ENCODE peak calls at places on chromosomes 16 and 17, in five cellular contexts. F is aorta; R is activated naive CD4-positive, alpha-beta T cell treated with Interleukin-2 at 50 U/mL for 16 hours; Y is activated CD4-positive, alpha-beta T cell treated with anti-CD3 and anti-CD28 coated beads for 48 hours; J is endothelial cell. P is an unnamed sample.

GRCh38 chr17:76530489-76530814 is 7.1 kb downstream of the CYGB start:
- DNase-seq in Y (no peak), R (no peak), F (no peak), J (no peak), P (no peak)

GRCh38 chr16:47018223-47018891 is 44.9 kb upstream of the DNAJA2 start:
- DNase-seq in Y (peak), F (no peak), R (peak), J (peak), P (no peak)

GRCh38 chr17:27419156-27419555 is 37.1 kb upstream of the KSR1 start:
- DNase-seq in R (no peak), J (no peak), F (no peak), Y (no peak), P (peak)

GRCh38 chr17:4711671-4712111 is 1.3 kb downstream of the ARRB2 start:
- DNase-seq in J (no peak), F (peak), Y (no peak), R (no peak), P (peak)

GRCh38 chr16:19810817-19811731 is 73.6 kb downstream of the GPRC5B start:
- DNase-seq in J (no peak), Y (no peak), F (no peak), R (no peak), P (peak)

GRCh38 chr17:71548540-71549190 is 572.2 kb upstream of the SOX9 start:
- DNase-seq in J (no peak), F (no peak), Y (no peak), R (no peak), P (no peak)

GRCh38 chr17:50557265-50558029 is 3.1 kb upstream of the CACNA1G start:
- DNase-seq in F (no peak), Y (no peak), R (no peak), J (no peak), P (no peak)

GRCh38 chr16:27439273-27440018 is 37.5 kb downstream of the IL21R start:
- DNase-seq in R (no peak), F (no peak), Y (no peak), J (no peak), P (peak)

GRCh38 chr17:14200354-14200753 is 36.3 kb downstream of the CDRT15 start:
- DNase-seq in R (no peak), Y (no peak), J (no peak), F (no peak), P (no peak)

GRCh38 chr17:30378191-30378796 is 433 bp upstream of the CPD start:
- DNase-seq in J (peak), F (peak), Y (peak), R (peak), P (peak)

GRCh38 chr16:57304169-57305061 is 19.9 kb upstream of the PLLP start:
- DNase-seq in F (peak), R (no peak), J (no peak), Y (no peak), P (peak)

GRCh38 chr16:66275795-66276428 is 90.6 kb upstream of the CDH5 start:
- DNase-seq in R (no peak), Y (peak), J (peak), F (no peak), P (peak)

GRCh38 chr17:76384987-76385891 is 830 bp downstream of the SPHK1 start:
- DNase-seq in R (peak), F (peak), J (peak), Y (peak), P (peak)

GRCh38 chr16:64866026-64866425 is 255.8 kb downstream of the CDH11 start:
- DNase-seq in R (no peak), F (no peak), Y (no peak), J (no peak), P (no peak)

GRCh38 chr17:80032614-80033171 is 3.0 kb downstream of the TBC1D16 start:
- DNase-seq in R (no peak), Y (no peak), J (no peak), F (no peak), P (no peak)

GRCh38 chr16:77657016-77657415 is 65.3 kb upstream of the NUDT7 start:
- DNase-seq in J (no peak), R (no peak), Y (peak), F (no peak), P (no peak)

GRCh38 chr16:4140652-4141051 is 24.4 kb upstream of the ADCY9 start:
- DNase-seq in J (no peak), F (no peak), Y (no peak), R (no peak), P (no peak)

GRCh38 chr17:1759529-1759928 is 2.3 kb upstream of the SERPINF1 start:
- DNase-seq in J (no peak), F (no peak), Y (no peak), R (no peak), P (no peak)

GRCh38 chr17:32921013-32921412 is 6.9 kb upstream of the TMEM98 start:
- DNase-seq in J (no peak), Y (no peak), R (no peak), F (no peak), P (no peak)

GRCh38 chr16:87492241-87492635 is 586 bp downstream of the ZCCHC14 start:
- DNase-seq in Y (no peak), J (no peak), F (no peak), R (no peak), P (no peak)

GRCh38 chr16:69890891-69891282 is 60.2 kb upstream of the CLEC18A start:
- DNase-seq in Y (no peak), R (no peak), J (no peak), F (no peak), P (peak)

GRCh38 chr17:29699283-29699682 is 76.6 kb upstream of the CORO6 start:
- DNase-seq in Y (no peak), J (no peak), R (no peak), F (no peak), P (no peak)

P was measured in sigmoid colon.